ENCODE peak calls at places on chromosomes 2 and 18, in four cellular contexts. M is AG04449, V is left ventricle myocardium inferior, F is NCI-H1092 treated with DMSO at 0.1 percent for 48 hours. A is an unnamed sample.

GRCh38 chr2:104518256-104518655 is 335.7 kb upstream of the POU3F3 start:
- DNase-seq in F (no peak), V (no peak), M (no peak), A (no peak)

GRCh38 chr18:65527879-65528633 is 222.8 kb upstream of the CDH7 start:
- DNase-seq in V (no peak), F (peak; percentile 77), M (no peak), A (no peak)

GRCh38 chr2:222239945-222240675 is 58.7 kb downstream of the PAX3 start:
- DNase-seq in F (peak; percentile 45), M (no peak), V (peak; percentile 29), A (no peak)

GRCh38 chr18:44536041-44536440 is 144.6 kb upstream of the SETBP1 start:
- DNase-seq in V (no peak), M (peak; percentile 52), F (no peak), A (no peak)

GRCh38 chr2:2806711-2807110 is 475.6 kb upstream of the MYT1L start:
- DNase-seq in F (no peak), M (no peak), V (no peak), A (no peak)

GRCh38 chr2:38093503-38093902 is 17.6 kb upstream of the CYP1B1 start:
- DNase-seq in M (no peak), V (no peak), F (no peak), A (no peak)

GRCh38 chr2:112662702-112663101 is 17.0 kb downstream of the SLC20A1 start:
- DNase-seq in M (no peak), F (no peak), V (no peak), A (no peak)

GRCh38 chr18:62904396-62905285 is 189.3 kb downstream of the PHLPP1 start:
- DNase-seq in F (no peak), V (no peak), M (no peak), A (no peak)

GRCh38 chr18:70330887-70331286 is 42.0 kb downstream of the SOCS6 start:
- DNase-seq in V (no peak), F (no peak), M (no peak), A (no peak)

GRCh38 chr2:80028584-80028983 is 276.0 kb downstream of the LRRTM1 start:
- DNase-seq in V (no peak), F (no peak), M (no peak), A (no peak)

GRCh38 chr18:73980289-73980979 is 167.2 kb downstream of the FBXO15 start:
- DNase-seq in V (no peak), F (peak; percentile 2), M (no peak), A (no peak)

GRCh38 chr2:240141736-240142135 is 1.3 kb upstream of the OTOS start:
- DNase-seq in M (no peak), V (no peak), F (no peak), A (peak; percentile 3)

GRCh38 chr2:46979611-46980010 is 64.0 kb upstream of the MCFD2 start:
- DNase-seq in F (no peak), M (no peak), V (no peak), A (no peak)

GRCh38 chr2:155830817-155831579 is 501.5 kb downstream of the NR4A2 start:
- DNase-seq in M (no peak), F (no peak), V (no peak), A (no peak)

GRCh38 chr2:159516241-159516758 is 100.0 kb downstream of the BAZ2B start:
- DNase-seq in V (no peak), F (peak; percentile 89), M (no peak), A (peak; percentile 22)

GRCh38 chr2:183359867-183360266 is 235.6 kb downstream of the NUP35 start:
- DNase-seq in F (no peak), V (no peak), M (no peak), A (no peak)